ENCODE peak calls at places on chromosomes 3 and 15, in four cellular contexts. H, L, A and U are unnamed samples.

GRCh38 chr3:39718674-39719595 is 90.5 kb upstream of the MYRIP start:
- DNase-seq in H (no peak), L (no peak), A (no peak), U (no peak)

GRCh38 chr3:45545476-45545875 is 49.1 kb upstream of the LIMD1 start:
- DNase-seq in H (no peak), L (no peak), A (no peak), U (no peak)

GRCh38 chr15:50365570-50365969 is 10.6 kb upstream of the GABPB1 start:
- DNase-seq in H (no peak), L (no peak), A (no peak), U (no peak)

GRCh38 chr3:79012530-79012913 is 755.3 kb downstream of the ROBO1 start:
- DNase-seq in H (no peak), L (no peak), A (no peak), U (no peak)

GRCh38 chr3:138187296-138188012 is at the start of gene ARMC8:
- DNase-seq in H (peak), L (peak), A (peak), U (peak)

GRCh38 chr3:16370872-16371740 is 106.1 kb downstream of the OXNAD1 start:
- DNase-seq in H (no peak), L (no peak), A (no peak), U (peak)

GRCh38 chr3:110995461-110996226 is 76.0 kb upstream of the NECTIN3 start:
- DNase-seq in H (no peak), L (no peak), A (no peak), U (no peak)

GRCh38 chr15:96560246-96560895 is 229.9 kb downstream of the NR2F2 start:
- DNase-seq in H (no peak), L (no peak), A (no peak), U (no peak)

GRCh38 chr3:44992555-44993470 is 16.8 kb downstream of the EXOSC7 start:
- DNase-seq in H (no peak), L (no peak), A (peak), U (peak)

GRCh38 chr3:187286467-187287059 is 5.0 kb downstream of the MASP1 start:
- DNase-seq in H (no peak), L (no peak), A (no peak), U (no peak)

GRCh38 chr3:60912876-60913275 is 338.4 kb downstream of the FHIT start:
- DNase-seq in H (no peak), L (no peak), A (no peak), U (no peak)

GRCh38 chr3:51269466-51269865 is 115.6 kb upstream of the MANF start:
- DNase-seq in H (no peak), L (no peak), A (no peak), U (peak)

GRCh38 chr3:87900061-87900460 is 158.7 kb downstream of the CGGBP1 start:
- DNase-seq in H (no peak), L (no peak), A (no peak), U (no peak)

GRCh38 chr15:28131400-28131799 is 32.3 kb upstream of the OCA2 start:
- DNase-seq in H (no peak), L (peak), A (no peak), U (no peak)

GRCh38 chr3:127418560-127419099 is 130.8 kb upstream of the PRR20G start:
- DNase-seq in H (no peak), L (peak), A (no peak), U (no peak)

GRCh38 chr15:91238664-91239428 is 138.8 kb downstream of the SV2B start:
- DNase-seq in H (no peak), L (no peak), A (no peak), U (peak)

GRCh38 chr3:128455786-128456748 is 10.6 kb downstream of the DNAJB8 start:
- DNase-seq in H (no peak), L (no peak), A (no peak), U (no peak)

GRCh38 chr3:188468672-188469071 is 314.7 kb downstream of the LPP start:
- DNase-seq in H (peak), L (peak), A (no peak), U (no peak)

GRCh38 chr3:152458023-152458724 is 189.4 kb downstream of the MBNL1 start:
- DNase-seq in H (no peak), L (no peak), A (no peak), U (no peak)

GRCh38 chr3:64209866-64210609 is 15.2 kb downstream of the PRICKLE2 start:
- DNase-seq in H (peak), L (peak), A (no peak), U (no peak)

GRCh38 chr3:195755391-195755790 is 34.6 kb downstream of the MUC20 start:
- DNase-seq in H (no peak), L (no peak), A (no peak), U (no peak)

GRCh38 chr3:138675393-138675792 is 66.8 kb downstream of the FAIM start:
- DNase-seq in H (no peak), L (no peak), A (no peak), U (no peak)

GRCh38 chr15:31374986-31375385 is 48.4 kb downstream of the KLF13 start:
- DNase-seq in H (no peak), L (peak), A (no peak), U (no peak)

GRCh38 chr3:46861293-46861995 is 1.8 kb downstream of the MYL3 start:
- DNase-seq in H (no peak), L (peak), A (peak), U (no peak)

GRCh38 chr15:63950911-63951481 is 95.3 kb downstream of the DAPK2 start:
- DNase-seq in H (no peak), L (peak), A (no peak), U (no peak)

GRCh38 chr15:79943820-79944219 is 27.2 kb downstream of the BCL2A1 start:
- DNase-seq in H (no peak), L (no peak), A (no peak), U (no peak)

GRCh38 chr3:114554716-114555115 is 260.9 kb downstream of the TIGIT start:
- DNase-seq in H (no peak), L (no peak), A (no peak), U (no peak)

GRCh38 chr3:10930641-10931040 is 61.9 kb upstream of the SLC6A1 start:
- DNase-seq in H (no peak), L (peak), A (no peak), U (no peak)

GRCh38 chr3:38129058-38129457 is 7.9 kb downstream of the ACAA1 start:
- DNase-seq in H (no peak), L (peak), A (no peak), U (no peak)

GRCh38 chr3:40178012-40178594 is 131.4 kb upstream of the EIF1B start:
- DNase-seq in H (no peak), L (no peak), A (no peak), U (no peak)

GRCh38 chr3:160837394-160837975 is 81.5 kb downstream of the PPM1L start:
- DNase-seq in H (no peak), L (no peak), A (no peak), U (no peak)